ENCODE peak calls at places on chromosomes 4 and X, in ten cellular contexts. M is left ventricle myocardium inferior, Q is breast epithelium, C is IMR-90, A is colonic mucosa, F is mammary epithelial cell, X is spleen, H is A549, R is mucosa of descending colon, Z is thoracic aorta. E is an unnamed sample. For H3K4me1, the result is how much of the 10 kb centered on the place peaks cover.

GRCh38 chr4:181677621-181678020 is 565.6 kb upstream of the TENM3 start:
- DNase-seq in M (no peak), Q (no peak), C (no peak), A (no peak), F (no peak), X (no peak), H (no peak), R (no peak), Z (no peak), E (no peak)

GRCh38 chr4:53355919-53356521 is 9.8 kb downstream of the SCFD2 start:
- DNase-seq in M (no peak), Q (no peak), C (no peak), A (no peak), F (no peak), X (no peak), H (no peak), R (no peak), Z (no peak), E (no peak)

GRCh38 chr4:140046573-140046972 is 107.4 kb downstream of the MAML3 start:
- DNase-seq in M (no peak), Q (no peak), C (no peak), A (no peak), F (no peak), X (no peak), H (no peak), R (no peak), Z (no peak), E (no peak)

GRCh38 chr4:11468901-11469300 is 40.2 kb upstream of the HS3ST1 start:
- DNase-seq in M (no peak), Q (no peak), C (no peak), A (peak), F (no peak), X (no peak), H (no peak), R (no peak), Z (no peak), E (no peak)

GRCh38 chr4:100288811-100289529 is 98.7 kb upstream of the DDIT4L start:
- DNase-seq in M (no peak), Q (no peak), C (peak), A (no peak), F (peak), X (no peak), H (no peak), R (no peak), Z (no peak), E (no peak)

GRCh38 chr4:77802406-77802805 is 16.8 kb downstream of the CNOT6L start:
- DNase-seq in M (no peak), Q (no peak), C (no peak), A (no peak), F (no peak), X (no peak), H (no peak), R (no peak), Z (no peak), E (no peak)

GRCh38 chrX:46757593-46757992 is 1.3 kb downstream of the SLC9A7 start:
- DNase-seq in M (no peak), Q (no peak), C (peak), A (no peak), F (peak), X (no peak), H (no peak), R (no peak), Z (no peak), E (no peak)

GRCh38 chrX:8030361-8030760 is 103.1 kb upstream of the PNPLA4 start:
- DNase-seq in M (no peak), Q (no peak), C (no peak), A (no peak), F (no peak), X (no peak), H (no peak), R (no peak), Z (no peak), E (no peak)

GRCh38 chr4:135476272-135476671 is 1274.7 kb upstream of the PABPC4L start:
- DNase-seq in M (no peak), Q (no peak), C (no peak), A (no peak), F (no peak), X (no peak), H (no peak), R (no peak), Z (no peak), E (no peak)

GRCh38 chr4:3857316-3857926 is 91.2 kb downstream of the ADRA2C start:
- DNase-seq in M (no peak), Q (no peak), C (no peak), A (no peak), F (no peak), X (no peak), H (no peak), R (peak), Z (no peak), E (no peak)

GRCh38 chr4:61520688-61521160 is 320.6 kb downstream of the ADGRL3 start:
- DNase-seq in M (no peak), Q (no peak), C (peak), A (no peak), F (peak), X (no peak), H (no peak), R (no peak), Z (no peak), E (no peak)

GRCh38 chrX:122572461-122572860 is 611.6 kb upstream of the GRIA3 start:
- DNase-seq in M (no peak), Q (no peak), C (peak), A (no peak), F (peak), X (no peak), H (no peak), R (no peak), Z (no peak), E (no peak)

GRCh38 chr4:1503583-1504471 is 97.6 kb upstream of the NKX1-1 start:
- DNase-seq in M (no peak), Q (peak), C (no peak), A (no peak), F (no peak), X (no peak), H (peak), R (peak), Z (no peak), E (no peak)

GRCh38 chr4:145804134-145804533 is 124.2 kb downstream of the C4orf51 start:
- DNase-seq in M (no peak), Q (no peak), C (peak), A (no peak), F (peak), X (no peak), H (peak), R (no peak), Z (no peak), E (peak)

GRCh38 chrX:108332281-108332680 is 105.9 kb downstream of the COL4A6 start:
- DNase-seq in M (no peak), Q (no peak), C (no peak), A (no peak), F (no peak), X (no peak), H (no peak), R (no peak), Z (no peak), E (no peak)

GRCh38 chr4:94803181-94803580 is 45.4 kb downstream of the BMPR1B start:
- DNase-seq in M (no peak), Q (no peak), C (no peak), A (no peak), F (no peak), X (no peak), H (no peak), R (no peak), Z (no peak), E (no peak)

GRCh38 chr4:176435891-176436499 is 116.2 kb downstream of the SPCS3 start:
- DNase-seq in M (no peak), Q (no peak), C (peak), A (no peak), F (no peak), X (no peak), H (no peak), R (no peak), Z (no peak), E (no peak)

GRCh38 chr4:74097631-74098550 is 1.1 kb downstream of the CXCL2 start:
- DNase-seq in M (no peak), Q (no peak), C (no peak), A (peak), F (peak), X (no peak), H (peak), R (no peak), Z (no peak), E (no peak)

GRCh38 chr4:99635601-99636000 is 22.0 kb downstream of the C4orf54 start:
- DNase-seq in M (no peak), Q (no peak), C (no peak), A (no peak), F (peak), X (no peak), H (no peak), R (no peak), Z (no peak), E (no peak)

GRCh38 chr4:24671824-24672223 is 87.5 kb upstream of the DHX15 start:
- DNase-seq in M (no peak), Q (no peak), C (no peak), A (no peak), F (no peak), X (no peak), H (no peak), R (no peak), Z (no peak), E (no peak)

GRCh38 chr4:47642985-47643745 is 158.1 kb downstream of the ATP10D start:
- DNase-seq in M (no peak), Q (no peak), C (peak), A (no peak), F (no peak), X (no peak), H (no peak), R (no peak), Z (no peak), E (no peak)

GRCh38 chrX:24081661-24082154 is 27.0 kb downstream of the EIF2S3 start:
- DNase-seq in M (peak), Q (peak), C (peak), A (peak), F (peak), X (peak), H (peak), R (peak), Z (no peak), E (peak)

GRCh38 chr4:37803348-37803973 is 23.0 kb upstream of the PGM2 start:
- DNase-seq in M (no peak), Q (no peak), C (peak), A (no peak), F (peak), X (no peak), H (peak), R (no peak), Z (no peak), E (peak)

DNA sequence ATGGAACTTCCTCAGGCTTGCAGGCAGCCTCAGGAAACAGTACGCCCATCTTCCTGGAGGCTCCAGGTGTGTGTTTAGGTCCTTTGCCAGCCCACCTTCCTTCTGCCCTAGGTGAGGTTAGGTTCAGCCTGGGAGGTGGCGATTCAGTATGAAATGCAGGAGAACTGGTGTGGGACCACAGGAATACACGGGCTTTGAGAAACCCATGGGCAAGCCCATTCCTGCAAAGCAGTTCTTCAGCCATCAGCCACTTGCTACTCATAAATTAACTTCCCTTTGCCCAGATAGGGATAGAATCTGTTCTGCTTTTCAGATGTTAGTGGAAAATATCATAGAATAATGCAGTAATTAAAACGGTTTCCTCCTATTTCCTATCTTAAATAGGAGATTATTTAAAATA is 32.2 kb downstream of the TBC1D14 start:
- DNase-seq in M (no peak), Q (no peak), C (no peak), A (no peak), F (peak), X (peak), H (no peak), R (no peak), Z (no peak), E (no peak)
- H3K4me1 ChIP-seq in M (half or more), Q (under half), C (under half), A (under half), F (under half), X (half or more), H (under half), R (half or more), Z (under half), E (under half)

GRCh38 chr4:174834477-174834876 is 5.4 kb upstream of the GLRA3 start:
- DNase-seq in M (no peak), Q (no peak), C (no peak), A (no peak), F (no peak), X (no peak), H (no peak), R (no peak), Z (no peak), E (no peak)

GRCh38 chr4:174826660-174827059 is 2.4 kb downstream of the GLRA3 start:
- DNase-seq in M (no peak), Q (no peak), C (no peak), A (no peak), F (no peak), X (no peak), H (no peak), R (no peak), Z (no peak), E (no peak)

DNA sequence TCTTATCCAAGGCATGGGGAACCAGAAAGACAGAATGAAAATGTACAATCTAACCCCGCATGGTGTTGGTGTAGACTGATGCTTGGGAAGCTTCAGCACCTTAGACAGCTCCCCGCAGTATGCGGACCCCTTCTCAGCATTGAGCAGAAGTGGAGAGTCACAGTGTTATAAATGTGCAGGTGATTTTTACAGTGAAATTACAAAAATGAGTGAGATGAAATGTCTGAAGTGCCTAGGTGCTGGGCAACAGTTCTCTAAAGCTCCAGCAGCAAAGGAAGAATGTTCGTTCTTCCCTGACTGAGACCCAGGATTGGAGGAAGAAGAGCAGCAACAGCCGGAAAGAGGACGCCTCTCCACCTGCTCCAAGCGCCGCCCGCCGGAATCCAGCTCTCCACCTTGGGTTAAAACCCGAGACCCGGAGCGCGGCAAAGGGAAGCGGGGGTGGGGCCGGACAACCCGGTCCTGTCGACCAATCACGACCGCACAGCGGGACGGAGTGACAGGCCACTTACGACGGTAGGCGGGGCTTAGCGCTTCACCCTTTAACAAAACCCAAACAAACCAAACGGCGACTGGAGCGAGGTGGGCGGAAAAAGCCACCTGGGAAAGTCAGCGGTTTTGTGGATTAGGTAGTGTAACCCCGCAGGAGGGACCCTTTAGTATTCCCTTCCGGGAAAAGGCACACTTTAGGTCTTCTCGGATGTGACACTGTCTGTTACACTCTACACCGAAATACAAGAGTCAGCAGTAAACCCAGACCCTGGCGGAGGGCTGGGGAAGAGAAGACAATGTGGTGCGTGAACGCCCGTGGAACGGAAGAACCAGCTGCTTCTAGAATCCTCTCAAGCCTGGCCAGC is at the start of gene GLRA3:
- DNase-seq in M (no peak), Q (peak), C (no peak), A (peak), F (peak), X (peak), H (peak), R (peak), Z (no peak), E (no peak)
- TF ChIP-seq CTCF in M (no peak), Q (no peak), C (no peak), A (no peak), F (no peak), X (no peak), H (no peak), R (no peak), Z (no peak), E (no peak)

DNA sequence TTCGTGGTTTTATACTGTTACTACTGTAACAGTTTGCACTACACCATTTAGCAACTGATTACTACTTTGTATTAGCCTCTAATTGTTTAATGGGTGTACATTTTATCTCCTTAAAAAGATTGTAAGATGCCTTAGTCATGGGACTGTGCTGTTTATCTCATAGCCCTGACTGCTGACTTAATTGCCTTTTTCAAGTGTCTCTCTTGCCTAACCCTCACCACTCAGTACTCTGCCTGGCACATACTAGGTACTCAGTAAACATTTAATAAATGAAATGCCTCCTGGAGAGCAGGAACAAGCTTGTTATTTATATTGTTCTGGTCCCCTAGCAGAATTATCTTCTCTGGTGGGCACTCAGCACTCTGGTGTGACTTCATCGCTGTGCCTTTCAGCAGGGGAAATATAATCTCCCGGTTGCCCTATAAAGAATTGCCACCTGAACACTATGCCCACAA is 1.7 kb upstream of the STIM2 start:
- DNase-seq in M (no peak), Q (no peak), C (peak), A (no peak), F (no peak), X (no peak), H (no peak), R (no peak), Z (no peak), E (no peak)
- H3K4me3 ChIP-seq in M (peak), Q (no peak), C (no peak), A (peak), F (peak), X (no peak), H (peak), R (no peak), Z (no peak), E (no peak)

DNA sequence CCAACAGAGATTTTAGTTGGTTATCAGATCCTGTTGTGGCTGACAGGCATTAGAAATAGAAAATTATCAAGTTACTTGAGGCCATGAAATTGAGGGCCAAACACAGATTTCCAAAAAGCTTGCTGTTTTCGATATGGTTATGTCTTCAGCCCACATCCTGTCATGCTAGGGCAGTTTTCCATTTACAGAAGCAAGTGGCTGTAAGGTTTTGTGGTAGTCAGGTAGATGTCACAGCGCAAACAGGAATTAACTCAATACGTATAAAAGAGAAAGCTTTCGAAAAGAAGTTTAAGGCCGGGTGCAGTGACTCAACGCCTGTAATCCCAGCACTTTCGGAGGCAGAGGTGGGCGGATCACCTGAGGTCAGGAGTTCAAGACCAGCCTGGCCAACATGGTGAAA is 104.6 kb downstream of the DMD start:
- DNase-seq in M (no peak), Q (no peak), C (no peak), A (no peak), F (no peak), X (no peak), H (no peak), R (no peak), Z (no peak), E (no peak)
- H3K4me1 ChIP-seq in M (under half), Q (under half), C (under half), A (under half), F (under half), X (under half), H (under half), R (under half), Z (under half), E (under half)

GRCh38 chr4:121696641-121697461 is at the start of gene ANXA5:
- DNase-seq in M (peak), Q (peak), C (peak), A (peak), F (peak), X (peak), H (peak), R (peak), Z (peak), E (peak)
- TF ChIP-seq CTCF in M (peak), Q (no peak), C (peak), A (no peak), F (peak), X (no peak), H (peak), R (no peak), Z (no peak), E (peak)

E was measured in heart right ventricle.